ENCODE peak calls at places on chromosome 11, in eight cellular contexts. J is IMR-90, U is hepatocyte, Z is RWPE1, P is PC-9, X is SJSA1, N is right cardiac atrium, Q is foreskin keratinocyte. M is an unnamed sample.

GRCh38 chr11:15968461-15969130 is 387.8 kb downstream of the SOX6 start:
- DNase-seq in J (no peak), U (no peak), Z (no peak), P (no peak), X (peak), N (peak), Q (peak), M (no peak)

GRCh38 chr11:3810446-3810845 is 2.1 kb downstream of the PGAP2 start:
- DNase-seq in J (no peak), U (no peak), Z (no peak), P (no peak), X (no peak), N (no peak), Q (no peak), M (no peak)

GRCh38 chr11:3155691-3156258 is 9.3 kb downstream of the OSBPL5 start:
- DNase-seq in J (no peak), U (no peak), Z (no peak), P (no peak), X (peak), N (peak), Q (no peak), M (no peak)

GRCh38 chr11:37657645-37658044 is 1059.6 kb upstream of the RAG2 start:
- DNase-seq in J (peak), U (no peak), Z (peak), P (no peak), X (no peak), N (no peak), Q (peak), M (no peak)

GRCh38 chr11:68354181-68354872 is 41.9 kb downstream of the LRP5 start:
- DNase-seq in J (peak), U (peak), Z (peak), P (peak), X (peak), N (peak), Q (peak), M (peak)

GRCh38 chr11:114618139-114618538 is 22.6 kb upstream of the NXPE4 start:
- DNase-seq in J (no peak), U (no peak), Z (no peak), P (no peak), X (no peak), N (no peak), Q (no peak), M (no peak)

GRCh38 chr11:3193373-3194015 is 25.1 kb downstream of the MRGPRG start:
- DNase-seq in J (no peak), U (no peak), Z (no peak), P (no peak), X (no peak), N (no peak), Q (no peak), M (no peak)

GRCh38 chr11:57432017-57432590 is 5.2 kb upstream of the SLC43A3 start:
- DNase-seq in J (no peak), U (no peak), Z (no peak), P (no peak), X (no peak), N (no peak), Q (no peak), M (no peak)

GRCh38 chr11:2173150-2173693 is 1.6 kb upstream of the TH start:
- DNase-seq in J (no peak), U (no peak), Z (no peak), P (no peak), X (no peak), N (no peak), Q (no peak), M (no peak)

GRCh38 chr11:73654482-73655021 is 8.2 kb downstream of the PLEKHB1 start:
- DNase-seq in J (no peak), U (no peak), Z (no peak), P (no peak), X (no peak), N (no peak), Q (no peak), M (no peak)

GRCh38 chr11:130312046-130312445 is 2.7 kb downstream of the ZBTB44 start:
- DNase-seq in J (no peak), U (no peak), Z (no peak), P (no peak), X (no peak), N (no peak), Q (no peak), M (no peak)

GRCh38 chr11:120179071-120179672 is 31.7 kb upstream of the OAF start:
- DNase-seq in J (no peak), U (no peak), Z (no peak), P (no peak), X (no peak), N (no peak), Q (no peak), M (no peak)

GRCh38 chr11:64924910-64925284 is 408 bp downstream of the PPP2R5B start:
- DNase-seq in J (no peak), U (peak), Z (peak), P (no peak), X (peak), N (no peak), Q (no peak), M (no peak)

GRCh38 chr11:14314127-14314526 is 44.9 kb downstream of the RRAS2 start:
- DNase-seq in J (no peak), U (no peak), Z (no peak), P (no peak), X (no peak), N (no peak), Q (no peak), M (no peak)

GRCh38 chr11:103368151-103368550 is 258.9 kb downstream of the DYNC2H1 start:
- DNase-seq in J (no peak), U (no peak), Z (no peak), P (no peak), X (no peak), N (no peak), Q (no peak), M (no peak)

GRCh38 chr11:94198718-94199117 is 70.1 kb downstream of the PANX1 start:
- DNase-seq in J (no peak), U (no peak), Z (no peak), P (no peak), X (no peak), N (no peak), Q (no peak), M (no peak)

GRCh38 chr11:276219-276618 is 2.0 kb upstream of the NLRP6 start:
- DNase-seq in J (no peak), U (no peak), Z (no peak), P (no peak), X (no peak), N (no peak), Q (no peak), M (no peak)

GRCh38 chr11:16611395-16612233 is 126.8 kb upstream of the C11orf58 start:
- DNase-seq in J (no peak), U (peak), Z (no peak), P (no peak), X (no peak), N (no peak), Q (no peak), M (no peak)

GRCh38 chr11:15793032-15793996 is 563.0 kb downstream of the SOX6 start:
- DNase-seq in J (peak), U (no peak), Z (peak), P (no peak), X (peak), N (no peak), Q (peak), M (no peak)

GRCh38 chr11:123505546-123506299 is 75.7 kb downstream of the GRAMD1B start:
- DNase-seq in J (no peak), U (peak), Z (no peak), P (no peak), X (no peak), N (no peak), Q (no peak), M (peak)

GRCh38 chr11:80165763-80166162 is 724.9 kb upstream of the TENM4 start:
- DNase-seq in J (peak), U (no peak), Z (peak), P (no peak), X (no peak), N (no peak), Q (peak), M (no peak)

GRCh38 chr11:78796956-78797355 is 222.3 kb upstream of the NARS2 start:
- DNase-seq in J (peak), U (peak), Z (peak), P (peak), X (peak), N (no peak), Q (peak), M (no peak)

GRCh38 chr11:124762077-124762623 is at the start of gene ESAM:
- DNase-seq in J (no peak), U (peak), Z (no peak), P (peak), X (no peak), N (peak), Q (no peak), M (no peak)

GRCh38 chr11:35662061-35662648 is 420 bp upstream of the TRIM44 start:
- DNase-seq in J (no peak), U (peak), Z (peak), P (peak), X (no peak), N (no peak), Q (no peak), M (no peak)

GRCh38 chr11:59222464-59223065 is 9.8 kb upstream of the MPEG1 start:
- DNase-seq in J (no peak), U (no peak), Z (no peak), P (no peak), X (no peak), N (no peak), Q (no peak), M (no peak)

GRCh38 chr11:71372693-71373657 is 75.2 kb downstream of the DHCR7 start:
- DNase-seq in J (peak), U (peak), Z (peak), P (no peak), X (peak), N (no peak), Q (no peak), M (no peak)

GRCh38 chr11:14973621-14974020 is 1.5 kb upstream of the CALCA start:
- DNase-seq in J (peak), U (peak), Z (no peak), P (no peak), X (no peak), N (no peak), Q (peak), M (no peak)

GRCh38 chr11:71213696-71214552 is 38.5 kb downstream of the SHANK2 start:
- DNase-seq in J (no peak), U (no peak), Z (no peak), P (no peak), X (no peak), N (no peak), Q (no peak), M (no peak)

GRCh38 chr11:47448566-47449427 is at the start of gene RAPSN:
- DNase-seq in J (no peak), U (no peak), Z (no peak), P (no peak), X (no peak), N (no peak), Q (no peak), M (no peak)

GRCh38 chr11:1936072-1936780 is 10.9 kb upstream of the MRPL23 start:
- DNase-seq in J (no peak), U (no peak), Z (no peak), P (no peak), X (no peak), N (no peak), Q (no peak), M (no peak)

GRCh38 chr11:115362997-115363396 is 141.2 kb downstream of the CADM1 start:
- DNase-seq in J (no peak), U (no peak), Z (no peak), P (no peak), X (no peak), N (peak), Q (no peak), M (no peak)

GRCh38 chr11:15852179-15852578 is 504.2 kb downstream of the SOX6 start:
- DNase-seq in J (peak), U (no peak), Z (peak), P (no peak), X (peak), N (no peak), Q (peak), M (no peak)

GRCh38 chr11:124276081-124276480 is 19.9 kb downstream of the OR8G5 start:
- DNase-seq in J (peak), U (no peak), Z (no peak), P (no peak), X (peak), N (no peak), Q (no peak), M (no peak)

GRCh38 chr11:37788141-37788877 is 1190.3 kb upstream of the RAG2 start:
- DNase-seq in J (peak), U (no peak), Z (peak), P (no peak), X (no peak), N (no peak), Q (peak), M (no peak)

GRCh38 chr11:2447253-2447950 is 2.6 kb downstream of the KCNQ1 start:
- DNase-seq in J (no peak), U (no peak), Z (no peak), P (no peak), X (no peak), N (no peak), Q (no peak), M (no peak)

GRCh38 chr11:69647761-69648497 is 7.0 kb downstream of the CCND1 start:
- DNase-seq in J (no peak), U (no peak), Z (no peak), P (no peak), X (peak), N (no peak), Q (no peak), M (no peak)
- H3K27ac ChIP-seq in J (no peak), U (no peak), Z (peak), P (no peak), X (peak), N (no peak), Q (no peak), M (no peak)

GRCh38 chr11:134033276-134033675 is 35.6 kb upstream of the JAM3 start:
- DNase-seq in J (no peak), U (no peak), Z (no peak), P (no peak), X (no peak), N (no peak), Q (no peak), M (no peak)
- H3K27ac ChIP-seq in J (no peak), U (peak), Z (peak), P (no peak), X (no peak), N (peak), Q (no peak), M (peak)

GRCh38 chr11:61999141-61999975 is 31.9 kb upstream of the FTH1 start:
- DNase-seq in J (no peak), U (peak), Z (no peak), P (no peak), X (no peak), N (no peak), Q (peak), M (no peak)
- H3K27ac ChIP-seq in J (no peak), U (peak), Z (no peak), P (no peak), X (no peak), N (no peak), Q (no peak), M (no peak)

GRCh38 chr11:12106101-12106500 is 4.3 kb upstream of the MICAL2 start:
- DNase-seq in J (no peak), U (no peak), Z (no peak), P (no peak), X (no peak), N (no peak), Q (no peak), M (no peak)

GRCh38 chr11:12106501-12106900 is 3.9 kb upstream of the MICAL2 start:
- DNase-seq in J (no peak), U (no peak), Z (no peak), P (no peak), X (no peak), N (no peak), Q (no peak), M (no peak)

GRCh38 chr11:12103411-12104225 is 6.8 kb upstream of the MICAL2 start:
- DNase-seq in J (no peak), U (no peak), Z (no peak), P (no peak), X (no peak), N (no peak), Q (no peak), M (no peak)

GRCh38 chr11:12102588-12103410 is 7.6 kb upstream of the MICAL2 start:
- DNase-seq in J (no peak), U (no peak), Z (no peak), P (no peak), X (no peak), N (no peak), Q (no peak), M (no peak)

GRCh38 chr11:12105471-12105870 is 4.9 kb upstream of the MICAL2 start:
- DNase-seq in J (no peak), U (no peak), Z (no peak), P (no peak), X (no peak), N (no peak), Q (no peak), M (no peak)
- H3K27ac ChIP-seq in J (no peak), U (no peak), Z (no peak), P (no peak), X (no peak), N (peak), Q (no peak), M (no peak)

GRCh38 chr11:66051766-66052663 is at the start of gene SF3B2:
- DNase-seq in J (peak), U (peak), Z (peak), P (peak), X (peak), N (peak), Q (peak), M (peak)

GRCh38 chr11:66051371-66051765 is 796 bp upstream of the SF3B2 start:
- DNase-seq in J (no peak), U (no peak), Z (no peak), P (no peak), X (no peak), N (no peak), Q (no peak), M (no peak)

GRCh38 chr11:66052664-66052982 is 459 bp downstream of the SF3B2 start:
- DNase-seq in J (no peak), U (no peak), Z (no peak), P (no peak), X (no peak), N (no peak), Q (no peak), M (no peak)

GRCh38 chr11:66048525-66049313 is at the start of gene GAL3ST3:
- DNase-seq in J (no peak), U (peak), Z (no peak), P (no peak), X (no peak), N (no peak), Q (no peak), M (no peak)

DNA sequence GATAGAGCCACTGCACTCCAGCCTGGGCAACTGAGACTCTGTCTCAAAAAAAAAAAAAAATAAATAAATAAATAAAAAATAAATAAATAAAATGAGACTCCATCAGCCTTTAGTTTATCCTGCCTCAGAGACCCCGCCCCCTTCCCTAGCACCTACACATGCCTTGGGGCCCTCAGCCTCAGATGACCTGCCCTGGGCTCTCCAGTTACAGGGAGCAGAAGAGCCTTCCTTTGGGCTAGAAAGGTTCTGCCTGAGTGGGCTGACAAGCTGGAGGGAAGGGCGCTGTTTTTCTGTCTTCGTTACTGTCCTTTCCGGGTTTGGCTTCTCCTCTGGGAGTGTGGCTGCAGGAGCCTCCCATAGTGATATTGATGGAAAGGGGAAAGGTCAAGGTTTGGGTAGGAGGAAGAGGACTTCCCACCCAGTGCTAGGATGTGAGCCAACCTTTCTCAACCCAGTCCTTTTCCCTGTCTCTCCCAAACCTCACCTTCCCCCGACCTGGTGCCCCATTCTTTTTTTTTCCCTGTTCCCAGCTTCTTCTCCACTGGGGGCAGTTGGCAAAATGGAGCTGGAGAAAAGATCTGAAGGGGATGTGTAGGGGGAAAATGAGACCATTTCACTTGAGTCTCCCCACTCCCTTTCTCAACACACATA is 1.5 kb upstream of the SF3B2 start:
- DNase-seq in J (no peak), U (no peak), Z (no peak), P (no peak), X (no peak), N (no peak), Q (no peak), M (no peak)
- H3K27ac ChIP-seq in J (peak), U (peak), Z (peak), P (peak), X (no peak), N (peak), Q (no peak), M (peak)

DNA sequence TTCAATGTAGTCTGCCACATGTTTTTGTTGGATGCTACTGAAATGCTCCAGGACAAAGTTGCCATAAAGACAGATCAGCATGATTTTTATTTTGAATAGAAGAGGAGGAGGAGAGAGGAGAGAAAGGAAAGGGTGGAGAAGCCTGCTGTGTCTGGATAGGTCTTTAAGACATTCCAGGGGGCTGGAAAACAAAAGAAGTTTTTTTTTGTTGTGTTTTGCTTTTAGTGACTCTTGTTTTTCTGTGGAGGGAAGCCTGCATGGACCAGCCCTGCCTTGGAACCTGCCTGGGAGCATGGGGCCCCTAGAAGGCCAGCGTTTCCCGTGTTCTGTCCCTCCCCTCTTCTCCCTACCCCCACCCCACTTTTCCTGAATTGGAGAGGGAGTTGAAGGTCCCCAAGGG is 2.3 kb downstream of the TSPAN18 start:
- DNase-seq in J (no peak), U (no peak), Z (no peak), P (no peak), X (no peak), N (no peak), Q (no peak), M (no peak)
- H3K27ac ChIP-seq in J (no peak), U (peak), Z (no peak), P (no peak), X (no peak), N (peak), Q (no peak), M (no peak)

GRCh38 chr11:62602141-62603071 is 741 bp upstream of the MTA2 start:
- DNase-seq in J (peak), U (peak), Z (peak), P (no peak), X (no peak), N (peak), Q (peak), M (peak)

GRCh38 chr11:62604460-62605130 is 2.9 kb upstream of the MTA2 start:
- DNase-seq in J (no peak), U (peak), Z (no peak), P (no peak), X (no peak), N (no peak), Q (no peak), M (no peak)

GRCh38 chr11:62605467-62605866 is 3.8 kb upstream of the MTA2 start:
- DNase-seq in J (no peak), U (no peak), Z (no peak), P (no peak), X (no peak), N (no peak), Q (no peak), M (no peak)

GRCh38 chr11:62603072-62603408 is 1.4 kb upstream of the MTA2 start:
- DNase-seq in J (no peak), U (no peak), Z (no peak), P (no peak), X (no peak), N (peak), Q (peak), M (no peak)

DNA sequence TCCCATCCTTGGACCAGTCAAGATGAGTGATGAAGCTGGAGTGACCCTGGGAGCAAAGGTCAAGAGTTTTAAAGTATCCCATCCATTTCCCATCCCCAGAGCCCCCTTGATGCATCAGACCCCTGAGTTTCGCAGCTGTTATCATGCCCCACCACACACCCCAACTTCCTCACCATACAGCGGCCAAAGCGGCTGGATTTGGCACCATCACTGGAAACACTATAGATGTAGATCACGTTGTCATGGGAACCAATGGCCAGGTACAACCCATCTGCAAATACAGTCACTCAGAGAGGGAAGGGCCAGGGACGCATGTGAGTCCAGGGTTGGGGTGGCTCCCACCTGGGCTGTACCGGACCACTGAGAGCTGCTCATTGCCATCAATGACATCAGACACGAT is 2.1 kb upstream of the MTA2 start:
- DNase-seq in J (no peak), U (no peak), Z (no peak), P (no peak), X (no peak), N (no peak), Q (no peak), M (no peak)
- H3K27ac ChIP-seq in J (no peak), U (no peak), Z (peak), P (no peak), X (no peak), N (no peak), Q (no peak), M (no peak)

M was measured in substantia nigra.